ENCODE peak calls at places on chromosomes 3 and 15, in seven cellular contexts. One of them, this sample, is unnamed.

GRCh38 chr15:40313531-40314398 is 6.0 kb upstream of the PLCB2 start:
- DNase-seq in heart right ventricle: no peak
- DNase-seq in OCI-LY7: no peak
- DNase-seq in AG04450: no peak
- DNase-seq in lower lobe of right lung: peak
- DNase-seq in left ventricle myocardium inferior: no peak
- DNase-seq in CD4-positive, alpha-beta T cell: peak
- DNase-seq in this sample: peak

GRCh38 chr15:98953950-98954349 is 53.6 kb downstream of the PGPEP1L start:
- DNase-seq in lower lobe of right lung: no peak
- DNase-seq in heart right ventricle: no peak
- DNase-seq in AG04450: no peak
- DNase-seq in CD4-positive, alpha-beta T cell: no peak
- DNase-seq in left ventricle myocardium inferior: no peak
- DNase-seq in OCI-LY7: no peak
- DNase-seq in this sample: no peak

GRCh38 chr3:167078070-167078622 is 302.0 kb downstream of the ZBBX start:
- DNase-seq in AG04450: no peak
- DNase-seq in heart right ventricle: no peak
- DNase-seq in lower lobe of right lung: no peak
- DNase-seq in left ventricle myocardium inferior: no peak
- DNase-seq in OCI-LY7: no peak
- DNase-seq in CD4-positive, alpha-beta T cell: no peak
- DNase-seq in this sample: no peak

GRCh38 chr15:76099388-76099787 is 39.6 kb downstream of the TMEM266 start:
- DNase-seq in CD4-positive, alpha-beta T cell: no peak
- DNase-seq in left ventricle myocardium inferior: no peak
- DNase-seq in lower lobe of right lung: no peak
- DNase-seq in OCI-LY7: no peak
- DNase-seq in heart right ventricle: no peak
- DNase-seq in AG04450: no peak
- DNase-seq in this sample: no peak

GRCh38 chr15:36415643-36416042 is 163.8 kb upstream of the CDIN1 start:
- DNase-seq in AG04450: no peak
- DNase-seq in OCI-LY7: no peak
- DNase-seq in lower lobe of right lung: no peak
- DNase-seq in CD4-positive, alpha-beta T cell: no peak
- DNase-seq in heart right ventricle: no peak
- DNase-seq in left ventricle myocardium inferior: no peak
- DNase-seq in this sample: no peak

GRCh38 chr3:162525052-162525451 is 1028.4 kb downstream of the OTOL1 start:
- DNase-seq in left ventricle myocardium inferior: no peak
- DNase-seq in heart right ventricle: peak
- DNase-seq in lower lobe of right lung: no peak
- DNase-seq in OCI-LY7: no peak
- DNase-seq in CD4-positive, alpha-beta T cell: no peak
- DNase-seq in AG04450: peak
- DNase-seq in this sample: no peak

GRCh38 chr15:79380755-79381499 is 51.2 kb upstream of the MINAR1 start:
- DNase-seq in left ventricle myocardium inferior: peak
- DNase-seq in heart right ventricle: peak
- DNase-seq in lower lobe of right lung: peak
- DNase-seq in OCI-LY7: peak
- DNase-seq in CD4-positive, alpha-beta T cell: peak
- DNase-seq in AG04450: peak
- DNase-seq in this sample: peak

GRCh38 chr15:57424628-57425405 is 48.5 kb downstream of the CGNL1 start:
- DNase-seq in left ventricle myocardium inferior: no peak
- DNase-seq in OCI-LY7: no peak
- DNase-seq in CD4-positive, alpha-beta T cell: no peak
- DNase-seq in heart right ventricle: no peak
- DNase-seq in lower lobe of right lung: no peak
- DNase-seq in AG04450: no peak
- DNase-seq in this sample: peak

GRCh38 chr15:78850352-78850751 is 22.3 kb upstream of the MORF4L1 start:
- DNase-seq in heart right ventricle: no peak
- DNase-seq in left ventricle myocardium inferior: no peak
- DNase-seq in CD4-positive, alpha-beta T cell: no peak
- DNase-seq in AG04450: no peak
- DNase-seq in OCI-LY7: no peak
- DNase-seq in lower lobe of right lung: no peak
- DNase-seq in this sample: no peak

GRCh38 chr3:153215971-153216370 is 53.9 kb downstream of the RAP2B start:
- DNase-seq in OCI-LY7: no peak
- DNase-seq in heart right ventricle: no peak
- DNase-seq in lower lobe of right lung: no peak
- DNase-seq in AG04450: no peak
- DNase-seq in CD4-positive, alpha-beta T cell: no peak
- DNase-seq in left ventricle myocardium inferior: no peak
- DNase-seq in this sample: no peak

GRCh38 chr3:24773798-24774197 is 279.1 kb upstream of the THRB start:
- DNase-seq in heart right ventricle: peak
- DNase-seq in AG04450: peak
- DNase-seq in OCI-LY7: peak
- DNase-seq in CD4-positive, alpha-beta T cell: no peak
- DNase-seq in left ventricle myocardium inferior: peak
- DNase-seq in lower lobe of right lung: no peak
- DNase-seq in this sample: no peak

GRCh38 chr3:126618760-126619159 is 36.2 kb downstream of the TXNRD3 start:
- DNase-seq in CD4-positive, alpha-beta T cell: no peak
- DNase-seq in OCI-LY7: no peak
- DNase-seq in AG04450: no peak
- DNase-seq in heart right ventricle: no peak
- DNase-seq in left ventricle myocardium inferior: no peak
- DNase-seq in lower lobe of right lung: no peak
- DNase-seq in this sample: no peak
- H3K27ac ChIP-seq in CD4-positive, alpha-beta T cell: no peak
- H3K27ac ChIP-seq in OCI-LY7: no peak
- H3K27ac ChIP-seq in AG04450: no peak
- H3K27ac ChIP-seq in heart right ventricle: no peak
- H3K27ac ChIP-seq in left ventricle myocardium inferior: no peak
- H3K27ac ChIP-seq in lower lobe of right lung: no peak
- H3K27ac ChIP-seq in this sample: no peak

GRCh38 chr3:174620138-174620537 is 239.0 kb upstream of the NAALADL2 start:
- DNase-seq in AG04450: no peak
- DNase-seq in left ventricle myocardium inferior: no peak
- DNase-seq in CD4-positive, alpha-beta T cell: no peak
- DNase-seq in OCI-LY7: no peak
- DNase-seq in heart right ventricle: no peak
- DNase-seq in lower lobe of right lung: no peak
- DNase-seq in this sample: no peak
- TF ChIP-seq CTCF in AG04450: peak
- TF ChIP-seq CTCF in left ventricle myocardium inferior: peak
- TF ChIP-seq CTCF in CD4-positive, alpha-beta T cell: no peak
- TF ChIP-seq CTCF in OCI-LY7: peak
- TF ChIP-seq CTCF in heart right ventricle: peak
- TF ChIP-seq CTCF in lower lobe of right lung: no peak
- TF ChIP-seq CTCF in this sample: no peak

GRCh38 chr3:4410174-4410573 is 56.9 kb downstream of the SUMF1 start:
- DNase-seq in AG04450: no peak
- DNase-seq in lower lobe of right lung: no peak
- DNase-seq in left ventricle myocardium inferior: no peak
- DNase-seq in OCI-LY7: no peak
- DNase-seq in heart right ventricle: no peak
- DNase-seq in CD4-positive, alpha-beta T cell: no peak
- DNase-seq in this sample: no peak
- H3K27ac ChIP-seq in AG04450: no peak
- H3K27ac ChIP-seq in lower lobe of right lung: no peak
- H3K27ac ChIP-seq in left ventricle myocardium inferior: no peak
- H3K27ac ChIP-seq in OCI-LY7: no peak
- H3K27ac ChIP-seq in heart right ventricle: no peak
- H3K27ac ChIP-seq in CD4-positive, alpha-beta T cell: no peak
- H3K27ac ChIP-seq in this sample: no peak

DNA sequence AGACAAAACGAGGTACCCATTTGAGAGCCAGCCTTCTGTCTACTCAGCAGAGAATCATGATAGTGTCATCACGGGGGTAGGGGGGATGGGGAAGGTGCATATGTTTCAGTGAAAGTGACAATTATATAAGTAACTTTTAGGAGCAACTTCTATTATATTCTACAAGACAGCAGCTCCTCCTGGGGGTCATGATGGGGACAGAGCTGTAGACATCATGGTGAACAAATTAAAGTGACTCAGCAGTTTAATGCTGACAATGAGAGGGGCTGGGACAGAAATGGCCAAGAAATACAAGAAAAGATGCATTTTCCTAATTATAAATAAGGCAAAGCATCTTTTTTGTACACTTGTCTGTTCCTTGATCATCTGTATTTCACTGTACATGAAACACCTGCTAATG is 11.8 kb downstream of the CAPN3 start:
- DNase-seq in lower lobe of right lung: no peak
- DNase-seq in CD4-positive, alpha-beta T cell: no peak
- DNase-seq in left ventricle myocardium inferior: no peak
- DNase-seq in AG04450: no peak
- DNase-seq in heart right ventricle: no peak
- DNase-seq in OCI-LY7: peak
- DNase-seq in this sample: no peak
- TF ChIP-seq CTCF in lower lobe of right lung: no peak
- TF ChIP-seq CTCF in CD4-positive, alpha-beta T cell: no peak
- TF ChIP-seq CTCF in left ventricle myocardium inferior: no peak
- TF ChIP-seq CTCF in AG04450: peak
- TF ChIP-seq CTCF in heart right ventricle: no peak
- TF ChIP-seq CTCF in OCI-LY7: peak
- TF ChIP-seq CTCF in this sample: peak

DNA sequence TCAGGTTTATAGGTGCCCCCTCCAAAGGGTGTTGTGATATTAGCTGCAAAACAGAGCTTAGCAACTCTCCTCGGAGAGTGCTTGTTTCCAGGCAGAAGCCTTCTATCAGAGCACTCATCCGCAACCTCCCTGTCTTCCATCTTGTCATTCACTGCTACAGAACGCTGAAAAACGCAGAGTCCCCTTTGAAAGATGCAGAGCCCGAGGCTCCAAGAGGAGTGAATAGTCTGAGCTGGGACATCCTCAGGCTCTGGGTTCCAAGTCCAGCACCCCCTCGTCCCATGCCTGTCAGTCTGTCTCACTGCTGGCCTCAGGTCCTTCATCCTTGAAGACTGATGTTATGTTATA is 84.5 kb downstream of the CPN2 start:
- DNase-seq in lower lobe of right lung: no peak
- DNase-seq in AG04450: no peak
- DNase-seq in heart right ventricle: peak
- DNase-seq in OCI-LY7: no peak
- DNase-seq in left ventricle myocardium inferior: no peak
- DNase-seq in CD4-positive, alpha-beta T cell: no peak
- DNase-seq in this sample: no peak
- H3K27ac ChIP-seq in lower lobe of right lung: no peak
- H3K27ac ChIP-seq in AG04450: no peak
- H3K27ac ChIP-seq in heart right ventricle: peak
- H3K27ac ChIP-seq in OCI-LY7: no peak
- H3K27ac ChIP-seq in left ventricle myocardium inferior: peak
- H3K27ac ChIP-seq in CD4-positive, alpha-beta T cell: no peak
- H3K27ac ChIP-seq in this sample: peak

DNA sequence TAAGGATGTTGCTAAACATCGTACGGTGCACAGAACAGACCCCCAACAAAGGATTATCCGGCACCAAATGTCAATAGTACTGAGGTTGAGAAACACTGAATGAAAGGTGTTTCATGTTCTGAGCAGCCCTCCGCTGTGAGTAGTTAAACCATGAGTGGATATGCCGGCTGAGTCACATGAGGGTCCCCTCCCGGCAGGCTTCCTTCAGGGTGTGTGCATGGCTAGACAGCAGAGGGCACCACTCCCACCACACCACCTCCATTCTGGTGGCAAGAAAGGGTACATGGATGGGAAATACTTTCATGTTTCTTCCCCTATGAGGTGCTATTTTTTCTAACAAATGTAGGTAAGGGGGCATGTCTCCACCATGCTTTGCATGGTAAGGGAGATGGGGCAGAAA is 128.3 kb upstream of the SEMA6D start:
- DNase-seq in lower lobe of right lung: no peak
- DNase-seq in AG04450: no peak
- DNase-seq in heart right ventricle: no peak
- DNase-seq in CD4-positive, alpha-beta T cell: no peak
- DNase-seq in OCI-LY7: no peak
- DNase-seq in left ventricle myocardium inferior: no peak
- DNase-seq in this sample: no peak
- TF ChIP-seq CTCF in lower lobe of right lung: no peak
- TF ChIP-seq CTCF in AG04450: no peak
- TF ChIP-seq CTCF in heart right ventricle: no peak
- TF ChIP-seq CTCF in CD4-positive, alpha-beta T cell: no peak
- TF ChIP-seq CTCF in OCI-LY7: no peak
- TF ChIP-seq CTCF in left ventricle myocardium inferior: no peak
- TF ChIP-seq CTCF in this sample: no peak

GRCh38 chr3:16059700-16060357 is 114.7 kb upstream of the GALNT15 start:
- DNase-seq in OCI-LY7: no peak
- DNase-seq in lower lobe of right lung: no peak
- DNase-seq in heart right ventricle: no peak
- DNase-seq in left ventricle myocardium inferior: no peak
- DNase-seq in AG04450: no peak
- DNase-seq in CD4-positive, alpha-beta T cell: no peak
- DNase-seq in this sample: no peak
- H3K27ac ChIP-seq in OCI-LY7: no peak
- H3K27ac ChIP-seq in lower lobe of right lung: peak
- H3K27ac ChIP-seq in heart right ventricle: peak
- H3K27ac ChIP-seq in left ventricle myocardium inferior: peak
- H3K27ac ChIP-seq in AG04450: peak
- H3K27ac ChIP-seq in CD4-positive, alpha-beta T cell: no peak
- H3K27ac ChIP-seq in this sample: peak

This sample was measured in gastrocnemius medialis.